ENCODE peak calls at places on chromosome 4, in six cellular contexts. O, N, X, Q, M and C are unnamed samples.

GRCh38 chr4:121898150-121898549 is 27.9 kb upstream of the BBS7 start:
- DNase-seq in Q (peak; percentile 10), M (no peak), O (no peak), X (no peak), N (peak; percentile 10), C (peak; percentile 32)

GRCh38 chr4:37685726-37686372 is 327 bp downstream of the RELL1 start:
- DNase-seq in Q (peak; percentile 41), O (peak; percentile 54), M (no peak), X (no peak), N (no peak), C (peak; percentile 75)

GRCh38 chr4:153620352-153620751 is 63.7 kb upstream of the TLR2 start:
- DNase-seq in N (no peak), O (no peak), Q (no peak), M (no peak), X (no peak), C (no peak)

GRCh38 chr4:1467581-1468458 is 61.6 kb upstream of the NKX1-1 start:
- DNase-seq in Q (no peak), X (no peak), N (no peak), M (no peak), O (no peak), C (no peak)

GRCh38 chr4:148126825-148127224 is 315.4 kb downstream of the NR3C2 start:
- DNase-seq in N (no peak), Q (no peak), O (no peak), M (no peak), X (no peak), C (no peak)

GRCh38 chr4:27198971-27199370 is 338.3 kb downstream of the STIM2 start:
- DNase-seq in N (no peak), M (no peak), Q (no peak), O (no peak), X (no peak), C (no peak)

GRCh38 chr4:93648258-93648657 is 180.3 kb upstream of the ATOH1 start:
- DNase-seq in X (no peak), N (no peak), M (no peak), Q (no peak), O (no peak), C (no peak)

GRCh38 chr4:38396845-38397547 is 267.0 kb upstream of the KLF3 start:
- DNase-seq in Q (no peak), N (no peak), O (no peak), X (no peak), M (no peak), C (no peak)

GRCh38 chr4:147052361-147052760 is 106.7 kb upstream of the TTC29 start:
- DNase-seq in X (no peak), M (no peak), O (no peak), N (no peak), Q (no peak), C (no peak)

GRCh38 chr4:14985161-14985560 is 17.1 kb upstream of the CPEB2 start:
- DNase-seq in O (no peak), X (no peak), N (no peak), M (no peak), Q (no peak), C (no peak)

GRCh38 chr4:125314676-125315570 is at the start of gene FAT4:
- DNase-seq in M (no peak), X (peak; percentile 88), O (peak; percentile 14), N (peak; percentile 85), Q (peak; percentile 90), C (peak; percentile 31)

GRCh38 chr4:94410678-94411206 is 41.0 kb upstream of the PDLIM5 start:
- DNase-seq in X (peak; percentile 76), O (no peak), Q (no peak), M (no peak), N (no peak), C (peak; percentile 78)

GRCh38 chr4:55180980-55181379 is 55.6 kb upstream of the KDR start:
- DNase-seq in X (no peak), O (no peak), N (no peak), Q (no peak), M (no peak), C (no peak)

GRCh38 chr4:183637461-183637860 is 21.5 kb downstream of the RWDD4 start:
- DNase-seq in O (no peak), Q (no peak), N (no peak), M (no peak), X (no peak), C (no peak)

GRCh38 chr4:77959566-77960338 is 97.1 kb downstream of the MRPL1 start:
- DNase-seq in X (peak; percentile 63), O (peak; percentile 48), N (peak; percentile 51), Q (no peak), M (peak; percentile 12), C (peak; percentile 62)

GRCh38 chr4:106315476-106315967 is 487 bp downstream of the TBCK start:
- DNase-seq in M (no peak), N (no peak), X (peak; percentile 39), Q (no peak), O (peak; percentile 25), C (peak; percentile 57)

GRCh38 chr4:89939994-89940393 is 45.3 kb downstream of the MMRN1 start:
- DNase-seq in X (no peak), N (no peak), Q (no peak), O (no peak), M (no peak), C (no peak)

GRCh38 chr4:88843067-88843723 is 145.6 kb upstream of the NAP1L5 start:
- DNase-seq in O (no peak), N (no peak), Q (no peak), M (no peak), X (no peak), C (no peak)

GRCh38 chr4:104022871-104023270 is 303.1 kb upstream of the TACR3 start:
- DNase-seq in N (no peak), X (no peak), O (no peak), Q (no peak), M (no peak), C (no peak)

GRCh38 chr4:140996757-140997156 is 136.5 kb downstream of the RNF150 start:
- DNase-seq in N (no peak), O (no peak), Q (no peak), X (no peak), M (no peak), C (no peak)

GRCh38 chr4:140326395-140326993 is 47.0 kb upstream of the SCOC start:
- DNase-seq in M (no peak), O (peak; percentile 47), X (peak; percentile 15), Q (no peak), N (peak; percentile 33), C (peak; percentile 36)

GRCh38 chr4:74656596-74656995 is 137.7 kb downstream of the BTC start:
- DNase-seq in Q (no peak), N (no peak), M (no peak), X (no peak), O (no peak), C (no peak)

GRCh38 chr4:8188743-8189550 is 10.1 kb upstream of the SH3TC1 start:
- DNase-seq in N (no peak), M (no peak), Q (no peak), O (no peak), X (no peak), C (no peak)

GRCh38 chr4:78031457-78031856 is 25.7 kb upstream of the FRAS1 start:
- DNase-seq in O (no peak), Q (no peak), X (no peak), M (no peak), N (no peak), C (no peak)

GRCh38 chr4:16524911-16525574 is 298.8 kb upstream of the TAPT1 start:
- DNase-seq in X (no peak), Q (no peak), O (no peak), M (no peak), N (no peak), C (no peak)

GRCh38 chr4:86558799-86559198 is 35.3 kb upstream of the PTPN13 start:
- DNase-seq in N (no peak), Q (no peak), M (no peak), O (no peak), X (no peak), C (no peak)

GRCh38 chr4:86569103-86569870 is 24.8 kb upstream of the PTPN13 start:
- DNase-seq in N (no peak), X (no peak), O (no peak), Q (no peak), M (no peak), C (no peak)

GRCh38 chr4:86565641-86566040 is 28.5 kb upstream of the PTPN13 start:
- DNase-seq in O (no peak), M (no peak), X (no peak), Q (no peak), N (no peak), C (peak; percentile 53)

GRCh38 chr4:86560447-86560846 is 33.7 kb upstream of the PTPN13 start:
- DNase-seq in M (no peak), X (no peak), Q (no peak), O (no peak), N (no peak), C (no peak)

DNA sequence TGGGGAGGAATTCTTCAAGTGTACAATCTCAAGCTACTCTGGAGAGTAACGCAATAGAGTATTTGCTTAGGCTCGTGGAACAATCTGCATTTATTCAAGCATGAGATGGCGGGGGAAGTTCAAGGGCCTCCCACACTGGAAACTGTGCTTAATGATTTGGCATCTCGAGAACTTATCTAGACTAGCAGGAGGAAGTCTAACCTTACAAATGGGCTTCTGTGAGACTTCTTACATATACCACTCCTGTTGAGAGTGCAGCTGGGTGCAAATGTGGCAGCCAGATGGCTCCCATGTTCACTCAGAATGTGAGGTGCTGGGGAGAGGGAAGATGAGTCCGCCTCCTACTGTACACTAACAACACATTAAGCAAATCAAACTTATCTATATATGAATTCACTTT is 29.3 kb upstream of the PTPN13 start:
- DNase-seq in Q (no peak), O (no peak), N (no peak), X (no peak), M (no peak), C (peak; percentile 13)
- TF ChIP-seq MAX in Q (no peak), O (no peak), N (no peak), X (no peak), M (no peak), C (no peak)

GRCh38 chr4:159434496-159435241 is 331.8 kb downstream of the RAPGEF2 start:
- DNase-seq in M (no peak), X (no peak), N (no peak), O (no peak), Q (no peak), C (no peak)
- TF ChIP-seq MAX in M (no peak), X (no peak), N (no peak), O (no peak), Q (no peak), C (no peak)

DNA sequence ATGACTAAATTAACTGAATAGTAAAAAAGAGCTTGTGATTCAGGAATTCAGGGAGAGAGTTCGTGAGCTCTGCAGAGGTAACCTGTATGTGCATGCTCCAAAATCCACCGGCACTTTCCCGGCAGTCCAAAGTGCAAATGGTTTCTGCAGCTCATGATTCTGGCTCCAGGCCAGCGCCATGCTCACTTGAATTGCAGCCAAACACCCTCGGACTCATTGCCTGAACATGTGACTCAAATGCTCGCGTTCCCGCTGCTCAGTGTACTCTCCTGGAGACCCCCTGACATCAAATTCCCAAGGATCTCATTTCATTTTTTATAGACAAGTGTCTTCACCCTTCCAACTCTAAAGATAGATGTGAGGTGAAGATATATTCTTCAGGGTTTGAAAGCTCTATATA is 44.1 kb upstream of the SH3RF1 start:
- DNase-seq in N (peak; percentile 37), Q (no peak), X (peak; percentile 91), O (no peak), M (no peak), C (no peak)
- TF ChIP-seq MAX in N (peak; percentile 65), Q (no peak), X (peak; percentile 93), O (no peak), M (no peak), C (no peak)

GRCh38 chr4:186885289-186885688 is 161.6 kb upstream of the FAT1 start:
- DNase-seq in Q (no peak), N (no peak), X (peak; percentile 20), M (no peak), O (no peak), C (no peak)
- TF ChIP-seq MAX in Q (no peak), N (no peak), X (no peak), M (no peak), O (no peak), C (no peak)

GRCh38 chr4:111773858-111774257 is 371.4 kb upstream of the FAM241A start:
- DNase-seq in O (no peak), N (no peak), X (no peak), Q (no peak), M (no peak), C (no peak)
- TF ChIP-seq MAX in O (no peak), N (no peak), X (no peak), Q (no peak), M (no peak), C (no peak)